ENCODE peak calls at places on chromosomes 16 and 17, in four cellular contexts. D is NCI-H82, N is NCI-H1105, L is A172. F is an unnamed sample.
A peak's percentile ranks its signal among the peaks of the same experiment; 100 is the strongest.

GRCh38 chr16:9012848-9013507 is 49.3 kb upstream of the USP7 start:
- DNase-seq in N (no peak), D (peak; percentile 80), L (no peak), F (no peak)

GRCh38 chr17:8056976-8057625 is 18.2 kb downstream of the ALOX15B start:
- DNase-seq in D (no peak), L (no peak), N (no peak), F (no peak)

GRCh38 chr16:88665148-88665547 is 2.3 kb upstream of the MVD start:
- DNase-seq in D (no peak), N (no peak), L (no peak), F (peak; percentile 76)

GRCh38 chr16:31465788-31466370 is 6.1 kb upstream of the TGFB1I1 start:
- DNase-seq in D (no peak), N (no peak), L (no peak), F (no peak)

GRCh38 chr16:23651943-23652468 is 10.7 kb downstream of the DCTN5 start:
- DNase-seq in D (no peak), L (no peak), N (no peak), F (no peak)

GRCh38 chr16:72864130-72864833 is 183.6 kb downstream of the ZFHX3 start:
- DNase-seq in L (no peak), D (no peak), N (no peak), F (no peak)

GRCh38 chr17:74862108-74862901 is 2.6 kb upstream of the GRIN2C start:
- DNase-seq in N (peak; percentile 66), L (no peak), D (peak; percentile 87), F (peak; percentile 46)

GRCh38 chr16:21264226-21265036 is 13.7 kb downstream of the CRYM start:
- DNase-seq in N (no peak), L (no peak), D (peak; percentile 10), F (no peak)